ENCODE peak calls at places on chromosomes 13 and 19, in four cellular contexts. One of them, this sample, is unnamed.

GRCh38 chr13:101514695-101515275 is 62.3 kb downstream of the ITGBL1 start:
- DNase-seq in stimulated activated CD8-positive, alpha-beta memory T cell treated with anti-CD3 and anti-CD28 coated beads, Interleukin-7, amount 100 ng/mL, for 1 hour: no peak
- DNase-seq in effector CD8-positive, alpha-beta T cell: no peak
- DNase-seq in COR-L47: peak
- DNase-seq in this sample: peak

GRCh38 chr19:28426902-28427232 is 786.1 kb downstream of the UQCRFS1 start:
- DNase-seq in stimulated activated CD8-positive, alpha-beta memory T cell treated with anti-CD3 and anti-CD28 coated beads, Interleukin-7, amount 100 ng/mL, for 1 hour: no peak
- DNase-seq in effector CD8-positive, alpha-beta T cell: no peak
- DNase-seq in COR-L47: no peak
- DNase-seq in this sample: no peak

GRCh38 chr19:50717891-50718254 is 1.7 kb downstream of the SHANK1 start:
- DNase-seq in stimulated activated CD8-positive, alpha-beta memory T cell treated with anti-CD3 and anti-CD28 coated beads, Interleukin-7, amount 100 ng/mL, for 1 hour: no peak
- DNase-seq in effector CD8-positive, alpha-beta T cell: no peak
- DNase-seq in COR-L47: no peak
- DNase-seq in this sample: no peak

GRCh38 chr19:50513746-50514345 is at the start of gene ASPDH:
- DNase-seq in stimulated activated CD8-positive, alpha-beta memory T cell treated with anti-CD3 and anti-CD28 coated beads, Interleukin-7, amount 100 ng/mL, for 1 hour: no peak
- DNase-seq in effector CD8-positive, alpha-beta T cell: no peak
- DNase-seq in COR-L47: no peak
- DNase-seq in this sample: no peak

GRCh38 chr13:52061587-52061986 is 37.1 kb downstream of the UTP14C start:
- DNase-seq in stimulated activated CD8-positive, alpha-beta memory T cell treated with anti-CD3 and anti-CD28 coated beads, Interleukin-7, amount 100 ng/mL, for 1 hour: no peak
- DNase-seq in effector CD8-positive, alpha-beta T cell: no peak
- DNase-seq in COR-L47: no peak
- DNase-seq in this sample: no peak

GRCh38 chr13:60612593-60612992 is 215.6 kb downstream of the TDRD3 start:
- DNase-seq in stimulated activated CD8-positive, alpha-beta memory T cell treated with anti-CD3 and anti-CD28 coated beads, Interleukin-7, amount 100 ng/mL, for 1 hour: no peak
- DNase-seq in effector CD8-positive, alpha-beta T cell: no peak
- DNase-seq in COR-L47: no peak
- DNase-seq in this sample: no peak

GRCh38 chr13:65217459-65217858 is 2012.7 kb downstream of the PCDH9 start:
- DNase-seq in stimulated activated CD8-positive, alpha-beta memory T cell treated with anti-CD3 and anti-CD28 coated beads, Interleukin-7, amount 100 ng/mL, for 1 hour: no peak
- DNase-seq in effector CD8-positive, alpha-beta T cell: no peak
- DNase-seq in COR-L47: no peak
- DNase-seq in this sample: no peak

GRCh38 chr19:7258840-7259395 is 35.3 kb downstream of the INSR start:
- DNase-seq in stimulated activated CD8-positive, alpha-beta memory T cell treated with anti-CD3 and anti-CD28 coated beads, Interleukin-7, amount 100 ng/mL, for 1 hour: no peak
- DNase-seq in effector CD8-positive, alpha-beta T cell: no peak
- DNase-seq in COR-L47: no peak
- DNase-seq in this sample: no peak

GRCh38 chr13:80379245-80379644 is 38.3 kb upstream of the SPRY2 start:
- DNase-seq in stimulated activated CD8-positive, alpha-beta memory T cell treated with anti-CD3 and anti-CD28 coated beads, Interleukin-7, amount 100 ng/mL, for 1 hour: no peak
- DNase-seq in effector CD8-positive, alpha-beta T cell: no peak
- DNase-seq in COR-L47: no peak
- DNase-seq in this sample: no peak

GRCh38 chr13:58313219-58313618 is 681.7 kb downstream of the PCDH17 start:
- DNase-seq in stimulated activated CD8-positive, alpha-beta memory T cell treated with anti-CD3 and anti-CD28 coated beads, Interleukin-7, amount 100 ng/mL, for 1 hour: no peak
- DNase-seq in effector CD8-positive, alpha-beta T cell: no peak
- DNase-seq in COR-L47: no peak
- DNase-seq in this sample: no peak

GRCh38 chr13:48656621-48657020 is 2.9 kb downstream of the CYSLTR2 start:
- DNase-seq in stimulated activated CD8-positive, alpha-beta memory T cell treated with anti-CD3 and anti-CD28 coated beads, Interleukin-7, amount 100 ng/mL, for 1 hour: no peak
- DNase-seq in effector CD8-positive, alpha-beta T cell: no peak
- DNase-seq in COR-L47: no peak
- DNase-seq in this sample: no peak

GRCh38 chr19:38580080-38580479 is 37.7 kb downstream of the MAP4K1 start:
- DNase-seq in stimulated activated CD8-positive, alpha-beta memory T cell treated with anti-CD3 and anti-CD28 coated beads, Interleukin-7, amount 100 ng/mL, for 1 hour: no peak
- DNase-seq in effector CD8-positive, alpha-beta T cell: no peak
- DNase-seq in COR-L47: no peak
- DNase-seq in this sample: no peak

GRCh38 chr13:40087021-40088002 is 431.9 kb downstream of the COG6 start:
- DNase-seq in stimulated activated CD8-positive, alpha-beta memory T cell treated with anti-CD3 and anti-CD28 coated beads, Interleukin-7, amount 100 ng/mL, for 1 hour: no peak
- DNase-seq in effector CD8-positive, alpha-beta T cell: no peak
- DNase-seq in COR-L47: no peak
- DNase-seq in this sample: no peak

GRCh38 chr13:84684048-84684662 is 801.9 kb upstream of the SLITRK1 start:
- DNase-seq in stimulated activated CD8-positive, alpha-beta memory T cell treated with anti-CD3 and anti-CD28 coated beads, Interleukin-7, amount 100 ng/mL, for 1 hour: no peak
- DNase-seq in effector CD8-positive, alpha-beta T cell: no peak
- DNase-seq in COR-L47: peak
- DNase-seq in this sample: no peak

GRCh38 chr19:54684537-54684936 is 21.8 kb downstream of the LILRB4 start:
- DNase-seq in stimulated activated CD8-positive, alpha-beta memory T cell treated with anti-CD3 and anti-CD28 coated beads, Interleukin-7, amount 100 ng/mL, for 1 hour: no peak
- DNase-seq in effector CD8-positive, alpha-beta T cell: no peak
- DNase-seq in COR-L47: no peak
- DNase-seq in this sample: no peak

GRCh38 chr19:5631511-5632240 is 8.8 kb downstream of the SAFB start:
- DNase-seq in stimulated activated CD8-positive, alpha-beta memory T cell treated with anti-CD3 and anti-CD28 coated beads, Interleukin-7, amount 100 ng/mL, for 1 hour: no peak
- DNase-seq in effector CD8-positive, alpha-beta T cell: no peak
- DNase-seq in COR-L47: no peak
- DNase-seq in this sample: no peak

GRCh38 chr19:42038675-42039074 is 31.3 kb downstream of the GRIK5 start:
- DNase-seq in stimulated activated CD8-positive, alpha-beta memory T cell treated with anti-CD3 and anti-CD28 coated beads, Interleukin-7, amount 100 ng/mL, for 1 hour: no peak
- DNase-seq in effector CD8-positive, alpha-beta T cell: no peak
- DNase-seq in COR-L47: no peak
- DNase-seq in this sample: no peak

GRCh38 chr13:61768175-61768574 is 352.5 kb upstream of the PCDH20 start:
- DNase-seq in stimulated activated CD8-positive, alpha-beta memory T cell treated with anti-CD3 and anti-CD28 coated beads, Interleukin-7, amount 100 ng/mL, for 1 hour: no peak
- DNase-seq in effector CD8-positive, alpha-beta T cell: no peak
- DNase-seq in COR-L47: no peak
- DNase-seq in this sample: no peak

GRCh38 chr19:47363758-47364529 is 14.8 kb downstream of the DHX34 start:
- DNase-seq in stimulated activated CD8-positive, alpha-beta memory T cell treated with anti-CD3 and anti-CD28 coated beads, Interleukin-7, amount 100 ng/mL, for 1 hour: no peak
- DNase-seq in effector CD8-positive, alpha-beta T cell: no peak
- DNase-seq in COR-L47: no peak
- DNase-seq in this sample: no peak

GRCh38 chr19:57171551-57172081 is 4.3 kb upstream of the DUXA start:
- DNase-seq in stimulated activated CD8-positive, alpha-beta memory T cell treated with anti-CD3 and anti-CD28 coated beads, Interleukin-7, amount 100 ng/mL, for 1 hour: peak
- DNase-seq in effector CD8-positive, alpha-beta T cell: peak
- DNase-seq in COR-L47: no peak
- DNase-seq in this sample: peak

GRCh38 chr19:31962565-31962996 is 382.8 kb upstream of the ZNF507 start:
- DNase-seq in stimulated activated CD8-positive, alpha-beta memory T cell treated with anti-CD3 and anti-CD28 coated beads, Interleukin-7, amount 100 ng/mL, for 1 hour: no peak
- DNase-seq in effector CD8-positive, alpha-beta T cell: no peak
- DNase-seq in COR-L47: no peak
- DNase-seq in this sample: no peak

GRCh38 chr19:30799854-30800755 is 427.9 kb downstream of the ZNF536 start:
- DNase-seq in stimulated activated CD8-positive, alpha-beta memory T cell treated with anti-CD3 and anti-CD28 coated beads, Interleukin-7, amount 100 ng/mL, for 1 hour: no peak
- DNase-seq in effector CD8-positive, alpha-beta T cell: no peak
- DNase-seq in COR-L47: no peak
- DNase-seq in this sample: peak

GRCh38 chr19:3986260-3987041 is 1.2 kb upstream of the EEF2 start:
- DNase-seq in stimulated activated CD8-positive, alpha-beta memory T cell treated with anti-CD3 and anti-CD28 coated beads, Interleukin-7, amount 100 ng/mL, for 1 hour: no peak
- DNase-seq in effector CD8-positive, alpha-beta T cell: peak
- DNase-seq in COR-L47: peak
- DNase-seq in this sample: no peak

GRCh38 chr13:75101997-75102720 is 379.8 kb downstream of the TBC1D4 start:
- DNase-seq in stimulated activated CD8-positive, alpha-beta memory T cell treated with anti-CD3 and anti-CD28 coated beads, Interleukin-7, amount 100 ng/mL, for 1 hour: no peak
- DNase-seq in effector CD8-positive, alpha-beta T cell: no peak
- DNase-seq in COR-L47: no peak
- DNase-seq in this sample: no peak

GRCh38 chr19:48355555-48355954 is 8.2 kb downstream of the TMEM143 start:
- DNase-seq in stimulated activated CD8-positive, alpha-beta memory T cell treated with anti-CD3 and anti-CD28 coated beads, Interleukin-7, amount 100 ng/mL, for 1 hour: no peak
- DNase-seq in effector CD8-positive, alpha-beta T cell: no peak
- DNase-seq in COR-L47: no peak
- DNase-seq in this sample: no peak